ENCODE peak calls at places on chromosomes 1 and 21, in five cellular contexts. D is effector memory CD4-positive, alpha-beta T cell; O is AG04449; P is aorta; J is cardiac muscle cell. X is an unnamed sample.

GRCh38 chr1:8878448-8879347 is at the start of gene ENO1:
- DNase-seq in D (peak; percentile 98), O (peak; percentile 88), P (peak; percentile 99), J (peak; percentile 99), X (peak; percentile 93)

GRCh38 chr1:31507221-31507620 is 69.1 kb upstream of the TINAGL1 start:
- DNase-seq in D (no peak), O (no peak), P (no peak), J (no peak), X (no peak)

GRCh38 chr1:117339866-117340357 is 27.3 kb upstream of the MAN1A2 start:
- DNase-seq in D (no peak), O (no peak), P (no peak), J (peak; percentile 78), X (no peak)

GRCh38 chr1:177568702-177569101 is 397.9 kb downstream of the BRINP2 start:
- DNase-seq in D (no peak), O (no peak), P (no peak), J (no peak), X (no peak)

GRCh38 chr1:242477944-242478343 is 46.6 kb downstream of the PLD5 start:
- DNase-seq in D (no peak), O (no peak), P (no peak), J (no peak), X (no peak)

GRCh38 chr1:41861509-41862410 is 57.0 kb downstream of the HIVEP3 start:
- DNase-seq in D (no peak), O (no peak), P (no peak), J (no peak), X (peak; percentile 36)

GRCh38 chr1:43763497-43763973 is 56.2 kb downstream of the ST3GAL3 start:
- DNase-seq in D (peak; percentile 2), O (peak; percentile 73), P (no peak), J (peak; percentile 93), X (peak; percentile 89)

GRCh38 chr1:160874935-160875334 is 10.0 kb downstream of the ITLN1 start:
- DNase-seq in D (no peak), O (no peak), P (no peak), J (peak; percentile 7), X (no peak)

GRCh38 chr1:116365353-116365780 is 7.7 kb upstream of the ATP1A1 start:
- DNase-seq in D (no peak), O (no peak), P (no peak), J (peak; percentile 39), X (no peak)

GRCh38 chr1:169087876-169088275 is 18.6 kb upstream of the ATP1B1 start:
- DNase-seq in D (no peak), O (no peak), P (no peak), J (no peak), X (no peak)

GRCh38 chr1:27773732-27774445 is 870 bp downstream of the STX12 start:
- DNase-seq in D (no peak), O (no peak), P (no peak), J (peak; percentile 26), X (no peak)

GRCh38 chr1:234722904-234723588 is 113.1 kb upstream of the IRF2BP2 start:
- DNase-seq in D (peak; percentile 54), O (peak; percentile 69), P (peak; percentile 88), J (peak; percentile 92), X (peak; percentile 62)

GRCh38 chr1:234722267-234722704 is 112.3 kb upstream of the IRF2BP2 start:
- DNase-seq in D (no peak), O (no peak), P (no peak), J (no peak), X (no peak)

GRCh38 chr1:234726359-234726836 is 116.4 kb upstream of the IRF2BP2 start:
- DNase-seq in D (no peak), O (no peak), P (no peak), J (no peak), X (no peak)

GRCh38 chr1:234725177-234726132 is 115.5 kb upstream of the IRF2BP2 start:
- DNase-seq in D (peak; percentile 37), O (no peak), P (no peak), J (peak; percentile 37), X (no peak)

GRCh38 chr1:234724517-234725176 is 114.7 kb upstream of the IRF2BP2 start:
- DNase-seq in D (no peak), O (no peak), P (peak; percentile 89), J (no peak), X (peak; percentile 84)
- H3K4me3 ChIP-seq in D (peak overlapping the region; percentile 22), O (peak overlapping the region; percentile 42), P (no peak overlapping the region), J (no peak overlapping the region), X (no peak overlapping the region)

GRCh38 chr1:61119085-61119484 is 36.7 kb downstream of the NFIA start:
- DNase-seq in D (no peak), O (no peak), P (no peak), J (no peak), X (no peak)

GRCh38 chr1:61120998-61121397 is 38.6 kb downstream of the NFIA start:
- DNase-seq in D (no peak), O (no peak), P (no peak), J (peak; percentile 64), X (no peak)

GRCh38 chr1:61121631-61122030 is 39.3 kb downstream of the NFIA start:
- DNase-seq in D (no peak), O (no peak), P (no peak), J (peak; percentile 35), X (no peak)

GRCh38 chr1:61122389-61122788 is 40.0 kb downstream of the NFIA start:
- DNase-seq in D (no peak), O (no peak), P (no peak), J (no peak), X (no peak)

GRCh38 chr1:61120307-61120840 is 38.0 kb downstream of the NFIA start:
- DNase-seq in D (no peak), O (no peak), P (no peak), J (peak; percentile 21), X (no peak)
- H3K4me3 ChIP-seq in D (no peak overlapping the region), O (no peak overlapping the region), P (peak overlapping the region; percentile 64), J (no peak overlapping the region), X (no peak overlapping the region)

GRCh38 chr21:16280731-16281130 is 550.9 kb downstream of the USP25 start:
- DNase-seq in D (no peak), O (no peak), P (no peak), J (peak; percentile 19), X (no peak)
- H3K4me3 ChIP-seq in D (no peak overlapping the region), O (no peak overlapping the region), P (peak overlapping the region; percentile 54), J (no peak overlapping the region), X (no peak overlapping the region)

DNA sequence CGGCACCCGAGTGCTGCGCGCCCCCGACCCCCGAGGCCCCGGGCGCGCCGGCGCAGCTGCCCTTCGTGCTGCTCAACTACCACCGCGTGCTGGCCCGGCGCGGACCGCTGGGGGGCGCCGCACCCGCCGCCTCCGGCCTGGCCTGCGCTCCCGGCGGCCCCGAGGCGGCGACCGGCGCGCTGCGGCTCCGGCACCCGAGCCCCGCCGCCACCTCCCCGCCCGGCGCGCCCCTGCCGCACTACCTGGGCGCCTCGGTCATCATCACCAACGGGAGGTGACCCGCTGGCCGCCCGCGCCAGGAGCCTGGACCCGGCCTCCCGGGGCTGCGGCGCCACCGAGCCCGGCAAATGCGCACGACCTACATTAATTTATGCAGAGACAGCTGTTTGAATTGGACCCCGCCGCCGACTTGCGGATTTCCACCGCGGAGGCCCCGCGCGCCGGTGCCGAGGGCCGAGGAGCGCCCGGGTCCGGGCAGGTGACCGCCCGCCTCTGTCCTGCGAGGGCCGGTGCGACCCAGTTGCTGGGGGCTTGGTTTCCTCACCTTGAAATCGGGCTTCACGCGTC is 49.0 kb downstream of the SIM2 start:
- DNase-seq in D (no peak), O (no peak), P (no peak), J (peak; percentile 51), X (no peak)
- H3K4me3 ChIP-seq in D (no peak overlapping the region), O (peak overlapping the region; percentile 49), P (no peak overlapping the region), J (peak overlapping the region; percentile 47), X (peak overlapping the region; percentile 32)

DNA sequence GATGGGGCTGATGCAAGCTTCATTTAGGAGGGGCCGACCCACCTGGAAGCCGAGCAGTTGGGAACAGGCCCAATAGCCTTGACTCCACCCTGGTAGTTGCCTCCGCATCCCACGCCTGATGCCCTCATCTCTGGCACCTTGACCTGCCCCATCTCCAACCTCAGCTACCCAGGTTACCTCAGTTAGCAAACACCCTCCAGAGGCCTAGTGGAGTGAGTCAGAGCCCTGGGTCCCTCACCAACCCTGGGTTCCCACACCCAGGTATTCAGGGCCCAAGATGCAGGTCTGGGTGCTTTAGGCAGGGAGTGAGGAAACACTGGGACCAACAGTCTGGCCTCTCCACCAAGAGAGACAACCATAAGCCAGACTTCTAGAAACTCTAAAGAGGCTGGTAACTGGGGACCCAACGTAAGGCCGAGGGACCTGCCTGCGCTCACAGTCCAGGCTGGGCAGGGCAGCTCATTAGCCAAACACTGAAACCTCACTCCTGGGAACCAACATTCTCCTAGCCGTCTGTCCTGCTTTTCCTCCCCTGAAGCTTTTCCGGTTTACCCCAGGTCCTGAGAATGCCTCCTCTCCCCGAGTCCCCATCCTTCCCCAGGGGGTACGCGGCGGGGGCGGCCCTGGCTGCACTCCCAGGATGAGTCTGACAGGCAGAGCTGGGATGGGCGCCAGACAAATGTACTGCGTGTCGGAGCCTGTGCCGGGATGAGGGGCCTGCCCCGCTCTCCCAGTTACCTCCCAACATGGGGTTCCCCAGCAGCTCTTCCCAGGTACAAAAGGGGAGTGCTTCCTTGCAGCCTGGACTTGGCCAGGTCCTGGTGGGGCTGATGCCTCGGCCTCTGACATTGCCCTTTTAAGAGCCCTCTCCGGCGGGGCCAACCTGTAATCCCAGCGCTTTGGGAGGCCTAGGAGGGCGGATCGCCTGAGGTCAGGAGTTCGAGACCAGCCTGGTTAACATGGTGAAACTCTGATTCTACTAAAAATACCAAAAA is 8.9 kb upstream of the CELSR2 start:
- DNase-seq in D (no peak), O (peak; percentile 28), P (peak; percentile 91), J (peak; percentile 76), X (no peak)
- H3K4me3 ChIP-seq in D (no peak overlapping the region), O (no peak overlapping the region), P (no peak overlapping the region), J (no peak overlapping the region), X (no peak overlapping the region)